ENCODE peak calls at places on chromosome 13, in four cellular contexts. W, J, P and R are unnamed samples.
A peak's percentile ranks its signal among the peaks of the same experiment; 100 is the strongest.

GRCh38 chr13:30526612-30527217 is 61.0 kb upstream of the HMGB1 start:
- DNase-seq in J (no peak), P (no peak), W (peak; percentile 4), R (no peak)

GRCh38 chr13:18943273-18943672 is 238.4 kb downstream of the TUBA3C start:
- DNase-seq in P (no peak), J (no peak), W (no peak), R (no peak)

GRCh38 chr13:100694722-100695644 is 20.4 kb upstream of the TMTC4 start:
- DNase-seq in W (peak; percentile 55), J (no peak), P (peak; percentile 74), R (peak; percentile 52)

GRCh38 chr13:99416411-99417121 is 84.7 kb upstream of the TM9SF2 start:
- DNase-seq in J (no peak), P (no peak), W (no peak), R (no peak)

GRCh38 chr13:85608255-85608829 is 190.9 kb downstream of the SLITRK6 start:
- DNase-seq in W (no peak), P (no peak), J (no peak), R (no peak)

GRCh38 chr13:110409581-110409992 is 102.5 kb downstream of the COL4A2 start:
- DNase-seq in P (no peak), J (no peak), W (no peak), R (no peak)

GRCh38 chr13:91776650-91777193 is 378.3 kb downstream of the GPC5 start:
- DNase-seq in P (no peak), J (no peak), W (no peak), R (peak; percentile 40)

GRCh38 chr13:98819382-98819781 is 66.9 kb upstream of the SLC15A1 start:
- DNase-seq in P (no peak), W (no peak), J (no peak), R (no peak)

GRCh38 chr13:99967884-99968520 is 3.6 kb downstream of the ZIC5 start:
- DNase-seq in W (no peak), P (no peak), J (no peak), R (no peak)

GRCh38 chr13:50893211-50893852 is 16.3 kb upstream of the RNASEH2B start:
- DNase-seq in J (no peak), W (no peak), P (no peak), R (no peak)

GRCh38 chr13:91167706-91168459 is 179.6 kb upstream of the MIR17HG start:
- DNase-seq in J (no peak), W (no peak), P (no peak), R (no peak)

GRCh38 chr13:109355129-109355528 is 431.3 kb downstream of the IRS2 start:
- DNase-seq in P (no peak), J (no peak), W (no peak), R (no peak)

GRCh38 chr13:44651209-44651608 is 75.1 kb upstream of the TSC22D1 start:
- DNase-seq in W (no peak), P (no peak), J (no peak), R (no peak)

GRCh38 chr13:87107626-87108025 is 563.5 kb upstream of the SLITRK5 start:
- DNase-seq in W (no peak), J (no peak), P (no peak), R (no peak)

GRCh38 chr13:112626124-112626523 is 38.2 kb upstream of the TUBGCP3 start:
- DNase-seq in W (no peak), J (no peak), P (no peak), R (no peak)

GRCh38 chr13:51728972-51729371 is 75.0 kb downstream of the DHRS12 start:
- DNase-seq in P (no peak), J (no peak), W (no peak), R (no peak)

GRCh38 chr13:32861304-32861703 is 154.9 kb upstream of the KL start:
- DNase-seq in J (no peak), W (no peak), P (no peak), R (no peak)

GRCh38 chr13:93624371-93624777 is 397.8 kb downstream of the GPC6 start:
- DNase-seq in W (no peak), P (no peak), J (no peak), R (no peak)

GRCh38 chr13:49606747-49607648 is 21.3 kb upstream of the ARL11 start:
- DNase-seq in P (peak; percentile 72), W (peak; percentile 77), J (peak; percentile 61), R (peak; percentile 79)

GRCh38 chr13:98508280-98509074 is 68.4 kb downstream of the STK24 start:
- DNase-seq in W (peak; percentile 35), J (no peak), P (no peak), R (no peak)

GRCh38 chr13:53112522-53112921 is 83.9 kb downstream of the OLFM4 start:
- DNase-seq in J (no peak), P (no peak), W (no peak), R (no peak)

GRCh38 chr13:112782433-112783010 is 92.7 kb downstream of the ATP11A start:
- DNase-seq in W (no peak), J (no peak), P (no peak), R (no peak)

GRCh38 chr13:50712882-50713281 is 130.6 kb downstream of the DLEU7 start:
- DNase-seq in P (no peak), W (no peak), J (no peak), R (no peak)

GRCh38 chr13:40333238-40333637 is 333.2 kb downstream of the FOXO1 start:
- DNase-seq in W (no peak), P (no peak), J (no peak), R (no peak)

GRCh38 chr13:52085416-52085815 is 43.5 kb downstream of the NEK5 start:
- DNase-seq in P (no peak), W (no peak), J (no peak), R (no peak)

GRCh38 chr13:46173656-46174055 is 8.3 kb downstream of the LCP1 start:
- DNase-seq in W (no peak), J (no peak), P (no peak), R (no peak)

GRCh38 chr13:23743717-23744116 is 145.5 kb downstream of the MIPEP start:
- DNase-seq in P (no peak), J (no peak), W (peak; percentile 50), R (no peak)

GRCh38 chr13:70544706-70545105 is 436.5 kb upstream of the KLHL1 start:
- DNase-seq in P (no peak), W (no peak), J (no peak), R (no peak)

GRCh38 chr13:46126074-46126473 is 21.2 kb upstream of the CPB2 start:
- DNase-seq in P (no peak), J (no peak), W (no peak), R (no peak)

GRCh38 chr13:109795021-109795420 is 8.6 kb upstream of the IRS2 start:
- DNase-seq in P (no peak), J (no peak), W (no peak), R (no peak)

GRCh38 chr13:75635621-75636338 is at the start of gene LMO7:
- DNase-seq in J (no peak), W (peak; percentile 48), P (peak; percentile 37), R (peak; percentile 89)

GRCh38 chr13:94712812-94713555 is 639 bp upstream of the SOX21 start:
- DNase-seq in P (no peak), J (no peak), W (no peak), R (peak; percentile 66)

GRCh38 chr13:34334984-34335661 is 517.2 kb downstream of the RFC3 start:
- DNase-seq in J (no peak), W (no peak), P (no peak), R (no peak)

GRCh38 chr13:73450583-73450982 is 391.8 kb downstream of the KLF5 start:
- DNase-seq in P (no peak), W (no peak), J (no peak), R (no peak)
- TF ChIP-seq TARDBP in P (no peak), W (no peak), J (no peak), R (no peak)

DNA sequence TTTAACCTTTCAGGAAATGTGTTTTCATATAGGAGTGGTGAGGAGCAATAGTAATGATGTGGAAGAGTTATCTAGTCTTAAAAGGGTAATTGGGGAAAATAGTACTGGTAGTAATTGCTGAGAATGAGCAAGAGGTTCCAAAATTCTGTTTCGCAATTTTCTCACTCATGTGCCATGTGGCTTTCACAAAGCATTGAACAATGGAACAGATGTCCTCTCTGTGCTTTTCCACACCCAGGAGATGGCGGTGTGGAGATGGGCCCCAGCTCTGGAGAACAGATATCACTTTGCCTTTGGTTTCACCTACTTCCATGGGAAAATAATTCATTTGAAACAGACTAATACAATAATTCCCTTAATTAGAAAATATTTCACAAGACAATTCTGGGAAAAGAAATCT is 170.0 kb upstream of the SLC10A2 start:
- DNase-seq in W (no peak), J (no peak), P (no peak), R (no peak)
- TF ChIP-seq TARDBP in W (no peak), J (no peak), P (no peak), R (no peak)

DNA sequence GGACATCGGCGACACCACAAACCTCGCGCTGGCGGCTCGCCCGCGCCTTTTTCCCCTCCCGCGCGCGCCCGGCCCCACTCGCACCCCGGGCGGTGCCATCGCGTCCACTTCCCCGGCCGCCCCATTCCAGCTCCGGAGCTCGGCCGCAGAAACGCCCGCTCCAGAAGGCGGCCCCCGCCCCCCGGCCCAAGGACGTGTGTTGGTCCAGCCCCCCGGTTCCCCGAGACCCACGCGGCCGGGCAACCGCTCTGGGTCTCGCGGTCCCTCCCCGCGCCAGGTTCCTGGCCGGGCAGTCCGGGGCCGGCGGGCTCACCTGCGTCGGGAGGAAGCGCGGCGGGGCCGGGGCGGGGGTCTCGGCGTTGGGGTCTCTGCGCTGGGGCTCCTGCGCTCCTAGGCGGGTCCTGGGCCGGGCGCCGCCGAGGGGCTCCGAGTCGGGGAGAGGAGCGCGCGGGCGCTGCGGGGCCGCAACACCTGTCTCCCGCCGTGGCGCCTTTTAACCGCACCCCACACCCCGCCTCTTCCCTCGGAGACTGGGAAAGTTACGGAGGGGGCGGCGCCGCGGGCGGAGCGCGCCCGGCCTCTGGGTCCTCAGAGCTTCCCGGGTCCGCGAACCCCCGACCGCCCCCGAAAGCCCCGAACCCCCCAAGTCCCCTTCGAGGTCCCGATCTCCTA is at the start of gene GJB2:
- DNase-seq in W (no peak), P (no peak), J (no peak), R (no peak)
- TF ChIP-seq TARDBP in W (no peak), P (no peak), J (no peak), R (no peak)

GRCh38 chr13:113914333-113915011 is 50.6 kb upstream of the GAS6 start:
- DNase-seq in W (no peak), J (no peak), P (no peak), R (no peak)

GRCh38 chr13:113917096-113917495 is 53.2 kb upstream of the GAS6 start:
- DNase-seq in P (no peak), W (no peak), J (no peak), R (no peak)

GRCh38 chr13:113916330-113916815 is 52.5 kb upstream of the GAS6 start:
- DNase-seq in W (no peak), J (no peak), P (no peak), R (no peak)

GRCh38 chr13:113915786-113916329 is 52.0 kb upstream of the GAS6 start:
- DNase-seq in J (no peak), W (no peak), P (no peak), R (no peak)

DNA sequence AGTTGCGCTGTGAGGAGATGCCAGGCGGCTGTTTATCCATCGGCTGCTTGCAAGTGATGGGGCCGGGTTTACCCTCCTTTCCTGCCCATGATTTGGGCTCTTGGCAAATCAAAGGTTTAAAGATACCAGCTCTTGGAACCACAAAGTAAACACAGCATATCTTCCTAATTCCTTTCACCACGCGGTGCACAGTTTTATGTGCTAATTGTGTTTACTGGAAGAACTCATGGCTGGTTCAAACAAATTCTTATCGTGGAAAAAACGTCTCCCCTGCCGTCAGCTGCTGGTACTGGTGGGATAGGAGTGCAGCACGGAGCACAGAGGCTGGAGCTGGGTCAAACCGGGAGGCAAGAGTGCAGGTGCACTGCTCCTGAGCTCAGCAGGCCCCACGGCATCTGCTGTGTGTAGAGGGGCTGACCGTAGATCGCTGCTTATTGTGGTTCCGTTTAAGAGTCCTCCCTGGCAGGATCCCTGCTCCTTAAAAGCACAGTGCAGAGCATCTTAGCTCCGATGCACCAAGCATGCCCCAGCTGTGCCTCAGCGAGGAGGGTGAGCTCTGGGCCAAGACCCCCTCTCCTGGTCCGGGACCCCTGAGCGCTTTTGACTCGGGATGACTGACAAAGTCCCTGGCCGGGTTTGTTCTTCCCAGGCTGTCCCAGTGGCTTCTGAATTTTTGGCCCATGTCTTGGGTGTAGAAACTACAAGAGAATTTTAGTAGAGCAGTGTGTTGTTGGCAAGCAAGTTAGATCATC is 51.3 kb upstream of the GAS6 start:
- DNase-seq in W (no peak), P (no peak), J (no peak), R (no peak)
- TF ChIP-seq TARDBP in W (no peak), P (no peak), J (no peak), R (no peak)